ENCODE peak calls at places on chromosome 20, in nine cellular contexts. L, P, Z, T, J, H, V, A and S are unnamed samples.

GRCh38 chr20:33310327-33310899 is 27.4 kb downstream of the BPIFB1 start:
- DNase-seq in A (no peak), J (no peak), T (no peak), P (no peak), Z (no peak), V (peak), H (no peak), L (no peak), S (no peak)

GRCh38 chr20:58753267-58753928 is 60.8 kb downstream of the NPEPL1 start:
- DNase-seq in V (no peak), Z (no peak), J (no peak), A (no peak), P (no peak), H (no peak), T (no peak), L (peak), S (no peak)

GRCh38 chr20:15141880-15142279 is 804.5 kb upstream of the FLRT3 start:
- DNase-seq in T (no peak), L (no peak), Z (no peak), J (no peak), P (no peak), A (no peak), H (no peak), V (no peak), S (no peak)

GRCh38 chr20:39117486-39117885 is 155.3 kb downstream of the DHX35 start:
- DNase-seq in P (no peak), L (no peak), H (no peak), T (no peak), A (no peak), V (no peak), Z (peak), J (no peak), S (no peak)

GRCh38 chr20:20594171-20594530 is 118.3 kb downstream of the RALGAPA2 start:
- DNase-seq in Z (no peak), L (no peak), H (no peak), P (no peak), A (no peak), T (no peak), J (no peak), V (no peak), S (no peak)

GRCh38 chr20:64044484-64045247 is 4.8 kb downstream of the SOX18 start:
- DNase-seq in A (no peak), J (no peak), V (no peak), P (peak), Z (no peak), H (no peak), T (no peak), L (no peak), S (no peak)

GRCh38 chr20:58877374-58878360 is 25.2 kb downstream of the GNAS start:
- DNase-seq in T (no peak), V (no peak), Z (no peak), J (no peak), P (no peak), H (no peak), L (no peak), A (no peak), S (no peak)

GRCh38 chr20:8132632-8133587 is 844 bp downstream of the PLCB1 start:
- DNase-seq in V (peak), J (peak), L (peak), T (no peak), Z (no peak), P (peak), A (peak), H (peak), S (no peak)

GRCh38 chr20:41126719-41127118 is 10.6 kb upstream of the PLCG1 start:
- DNase-seq in J (no peak), Z (no peak), A (no peak), L (no peak), H (no peak), P (no peak), V (no peak), T (no peak), S (no peak)

GRCh38 chr20:46647469-46647868 is 3.8 kb downstream of the SLC13A3 start:
- DNase-seq in A (no peak), L (no peak), V (no peak), T (no peak), P (no peak), H (no peak), J (no peak), Z (no peak), S (no peak)

GRCh38 chr20:58699246-58700107 is 6.9 kb downstream of the NPEPL1 start:
- DNase-seq in L (peak), T (no peak), P (no peak), Z (no peak), H (no peak), J (no peak), V (peak), A (peak), S (no peak)

GRCh38 chr20:23334111-23334510 is 16.5 kb upstream of the NXT1 start:
- DNase-seq in H (no peak), A (no peak), P (no peak), T (no peak), L (no peak), Z (no peak), J (no peak), V (no peak), S (no peak)

GRCh38 chr20:59811681-59812171 is 121.7 kb downstream of the SYCP2 start:
- DNase-seq in P (no peak), V (peak), A (no peak), J (no peak), L (no peak), H (no peak), Z (no peak), T (no peak), S (no peak)

GRCh38 chr20:34997171-34997570 is 41.5 kb downstream of the MYH7B start:
- DNase-seq in J (no peak), L (peak), V (peak), A (no peak), T (no peak), Z (no peak), P (no peak), H (no peak), S (peak)

GRCh38 chr20:15138548-15139126 is 801.2 kb upstream of the FLRT3 start:
- DNase-seq in L (no peak), J (no peak), A (no peak), V (no peak), H (no peak), P (no peak), T (no peak), Z (no peak), S (no peak)